ENCODE peak calls at places on chromosomes 4 and X, in six cellular contexts. Q is MM.1S, D is tibial nerve, N is adrenal gland, O is cardiac muscle cell, U is colonic mucosa. C is an unnamed sample. For H3K36me3 and H3K4me1, the result is how much of the 10 kb centered on the place peaks cover.

GRCh38 chr4:150588341-150588740 is 6.4 kb downstream of the MAB21L2 start:
- DNase-seq in Q (no peak), D (no peak), N (no peak), O (no peak), U (no peak), C (no peak)

GRCh38 chrX:103051260-103051789 is 12.6 kb downstream of the BEX1 start:
- DNase-seq in Q (no peak), D (no peak), N (no peak), O (no peak), U (no peak), C (no peak)

GRCh38 chrX:119236599-119237525 is 777 bp downstream of the PGRMC1 start:
- DNase-seq in Q (peak), D (peak), N (peak), O (peak), U (peak), C (no peak)

GRCh38 chrX:34493086-34493485 is 164.0 kb downstream of the TMEM47 start:
- DNase-seq in Q (no peak), D (no peak), N (no peak), O (no peak), U (no peak), C (no peak)

GRCh38 chrX:49174723-49175122 is 3.0 kb downstream of the PLP2 start:
- DNase-seq in Q (no peak), D (no peak), N (no peak), O (no peak), U (no peak), C (no peak)

GRCh38 chr4:37644962-37645361 is 41.2 kb downstream of the RELL1 start:
- DNase-seq in Q (no peak), D (no peak), N (no peak), O (peak), U (no peak), C (no peak)

GRCh38 chr4:176287546-176287945 is 18.5 kb upstream of the ASB5 start:
- DNase-seq in Q (no peak), D (no peak), N (no peak), O (no peak), U (no peak), C (no peak)

GRCh38 chr4:23171971-23172370 is 479.2 kb downstream of the GBA3 start:
- DNase-seq in Q (no peak), D (no peak), N (no peak), O (no peak), U (no peak), C (no peak)

GRCh38 chr4:73446336-73446938 is 10.4 kb downstream of the AFP start:
- DNase-seq in Q (peak), D (peak), N (no peak), O (peak), U (no peak), C (no peak)

GRCh38 chr4:80295841-80296240 is 29.4 kb downstream of the FGF5 start:
- DNase-seq in Q (no peak), D (no peak), N (no peak), O (no peak), U (no peak), C (no peak)

GRCh38 chr4:72969957-72970356 is 99.6 kb downstream of the COX18 start:
- DNase-seq in Q (no peak), D (peak), N (no peak), O (peak), U (no peak), C (no peak)

GRCh38 chr4:52572936-52573485 is 86.1 kb downstream of the USP46 start:
- DNase-seq in Q (no peak), D (no peak), N (no peak), O (peak), U (no peak), C (no peak)

GRCh38 chrX:101399825-101400224 is 7.9 kb downstream of the GLA start:
- DNase-seq in Q (no peak), D (no peak), N (no peak), O (no peak), U (no peak), C (no peak)

GRCh38 chrX:101397779-101398178 is 7.0 kb downstream of the RPL36A start:
- DNase-seq in Q (no peak), D (no peak), N (no peak), O (peak), U (no peak), C (no peak)

GRCh38 chrX:101394372-101394771 is 3.6 kb downstream of the RPL36A start:
- DNase-seq in Q (no peak), D (no peak), N (no peak), O (no peak), U (no peak), C (no peak)

GRCh38 chrX:101395789-101396188 is 5.0 kb downstream of the RPL36A start:
- DNase-seq in Q (no peak), D (no peak), N (no peak), O (peak), U (no peak), C (no peak)

DNA sequence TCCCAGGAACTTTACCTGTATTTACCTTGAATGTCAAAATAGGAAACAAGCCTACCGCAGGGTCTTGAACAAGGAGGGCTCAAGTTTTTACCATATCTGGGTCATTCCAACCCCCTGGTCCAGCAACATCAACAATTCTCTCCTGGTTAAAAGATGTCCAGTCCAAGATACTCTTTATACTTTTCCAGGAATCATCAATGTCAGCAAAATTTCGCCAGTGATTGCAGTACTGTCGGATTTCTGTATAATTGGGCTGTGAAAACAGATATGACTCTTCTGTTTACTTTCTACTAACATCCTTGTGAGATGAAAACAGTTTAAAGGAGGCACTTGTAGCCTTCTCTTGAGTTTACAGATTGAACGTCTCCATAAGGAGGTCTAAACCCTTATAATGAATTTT is 7.9 kb downstream of the RPL36A start:
- DNase-seq in Q (no peak), D (no peak), N (no peak), O (no peak), U (no peak), C (no peak)
- H3K36me3 ChIP-seq in Q (under half), D (under half), N (under half), O (under half), U (under half), C (under half)

GRCh38 chr4:7207791-7208231 is 15.5 kb downstream of the SORCS2 start:
- DNase-seq in Q (no peak), D (no peak), N (no peak), O (peak), U (no peak), C (no peak)

GRCh38 chr4:7208509-7209451 is 16.4 kb downstream of the SORCS2 start:
- DNase-seq in Q (no peak), D (no peak), N (no peak), O (no peak), U (no peak), C (no peak)

GRCh38 chr4:7204656-7205387 is 12.5 kb downstream of the SORCS2 start:
- DNase-seq in Q (no peak), D (no peak), N (no peak), O (no peak), U (no peak), C (no peak)

GRCh38 chr4:7206385-7206784 is 14.0 kb downstream of the SORCS2 start:
- DNase-seq in Q (no peak), D (no peak), N (peak), O (peak), U (no peak), C (no peak)

GRCh38 chr4:7206856-7207567 is 14.7 kb downstream of the SORCS2 start:
- DNase-seq in Q (no peak), D (peak), N (peak), O (peak), U (peak), C (no peak)
- H3K4me1 ChIP-seq in Q (under half), D (under half), N (under half), O (under half), U (under half), C (under half)

DNA sequence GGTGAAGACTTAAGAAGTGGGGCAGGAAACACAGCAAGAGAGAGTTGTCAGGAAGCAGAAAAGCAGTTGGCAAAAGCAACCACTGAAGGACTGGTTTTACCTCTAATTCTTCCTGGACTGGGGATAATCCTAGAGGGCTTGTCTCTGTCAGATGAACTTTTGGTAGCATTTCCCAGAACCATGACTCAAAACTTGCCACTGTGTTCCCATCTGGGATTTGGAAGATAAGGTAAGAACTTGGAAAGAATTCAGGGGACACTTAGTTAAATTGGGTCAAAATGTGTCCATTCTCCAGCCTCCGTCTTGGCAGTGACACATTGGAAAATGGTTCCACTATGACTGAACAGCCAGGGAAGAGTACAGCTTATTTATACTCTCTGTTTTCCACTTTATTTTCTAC is 55.7 kb downstream of the CD38 start:
- DNase-seq in Q (no peak), D (no peak), N (no peak), O (peak), U (no peak), C (no peak)
- H3K36me3 ChIP-seq in Q (under half), D (under half), N (under half), O (under half), U (under half), C (under half)

GRCh38 chr4:48774760-48775398 is 5.2 kb downstream of the FRYL start:
- DNase-seq in Q (no peak), D (no peak), N (no peak), O (no peak), U (no peak), C (no peak)

GRCh38 chr4:48779998-48780866 is at the start of gene FRYL:
- DNase-seq in Q (peak), D (peak), N (peak), O (peak), U (peak), C (peak)

GRCh38 chr4:48778431-48779094 is 1.5 kb downstream of the FRYL start:
- DNase-seq in Q (no peak), D (no peak), N (no peak), O (peak), U (no peak), C (no peak)

GRCh38 chr4:48779095-48779997 is 733 bp downstream of the FRYL start:
- DNase-seq in Q (peak), D (peak), N (peak), O (peak), U (peak), C (peak)

DNA sequence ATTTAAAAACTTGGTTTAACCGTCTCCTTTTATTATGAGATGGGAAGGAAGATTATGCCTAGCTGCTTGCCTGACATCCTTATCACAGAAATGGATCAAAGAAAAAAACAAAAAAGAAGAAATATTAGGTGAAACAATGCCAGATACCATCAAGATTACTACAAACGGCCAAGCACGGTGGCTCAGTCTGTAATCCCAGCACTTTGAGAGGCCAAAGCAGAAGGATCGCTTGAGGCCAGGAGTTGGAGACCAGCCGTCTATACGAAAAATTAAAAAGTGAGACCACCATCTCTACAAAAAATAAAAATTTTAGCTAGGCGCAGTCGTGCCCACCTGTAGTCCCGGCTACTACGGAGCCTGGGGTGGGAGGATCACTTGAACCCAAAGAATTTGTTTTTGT is 2.3 kb downstream of the FRYL start:
- DNase-seq in Q (no peak), D (no peak), N (no peak), O (no peak), U (no peak), C (no peak)
- H3K4me1 ChIP-seq in Q (under half), D (under half), N (under half), O (under half), U (under half), C (half or more)

GRCh38 chr4:173294444-173294843 is 39.7 kb downstream of the HMGB2 start:
- DNase-seq in Q (no peak), D (no peak), N (no peak), O (no peak), U (no peak), C (no peak)
- H3K36me3 ChIP-seq in Q (under half), D (under half), N (under half), O (under half), U (under half), C (under half)

DNA sequence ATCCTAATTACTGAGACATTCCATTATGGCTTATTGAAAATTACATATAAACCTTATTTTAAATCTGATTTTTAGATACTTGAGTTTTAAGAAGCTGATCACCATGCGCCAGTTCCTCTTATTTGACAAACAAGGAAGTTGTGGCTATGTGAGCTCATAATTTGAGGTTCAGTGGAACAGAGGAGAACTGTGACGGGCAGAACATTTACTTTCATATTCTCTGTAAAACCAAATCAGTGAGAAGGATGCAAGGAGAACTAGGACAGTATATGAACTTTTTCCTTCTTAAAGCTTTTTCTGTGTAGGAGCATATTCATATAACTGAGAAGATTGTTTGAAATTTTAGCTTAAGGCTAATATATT is 25.3 kb downstream of the STIM2 start:
- DNase-seq in Q (peak), D (no peak), N (no peak), O (no peak), U (peak), C (peak)
- H3K4me1 ChIP-seq in Q (under half), D (under half), N (under half), O (under half), U (under half), C (half or more)

GRCh38 chr4:57051524-57051923 is 58.7 kb downstream of the IGFBP7 start:
- DNase-seq in Q (no peak), D (no peak), N (no peak), O (no peak), U (no peak), C (no peak)

GRCh38 chr4:57051100-57051499 is 59.1 kb downstream of the IGFBP7 start:
- DNase-seq in Q (no peak), D (no peak), N (no peak), O (no peak), U (no peak), C (no peak)

GRCh38 chr4:57055873-57056272 is 54.3 kb downstream of the IGFBP7 start:
- DNase-seq in Q (no peak), D (no peak), N (no peak), O (no peak), U (no peak), C (no peak)

GRCh38 chr4:57048590-57049304 is 61.4 kb downstream of the IGFBP7 start:
- DNase-seq in Q (no peak), D (no peak), N (no peak), O (no peak), U (no peak), C (no peak)

DNA sequence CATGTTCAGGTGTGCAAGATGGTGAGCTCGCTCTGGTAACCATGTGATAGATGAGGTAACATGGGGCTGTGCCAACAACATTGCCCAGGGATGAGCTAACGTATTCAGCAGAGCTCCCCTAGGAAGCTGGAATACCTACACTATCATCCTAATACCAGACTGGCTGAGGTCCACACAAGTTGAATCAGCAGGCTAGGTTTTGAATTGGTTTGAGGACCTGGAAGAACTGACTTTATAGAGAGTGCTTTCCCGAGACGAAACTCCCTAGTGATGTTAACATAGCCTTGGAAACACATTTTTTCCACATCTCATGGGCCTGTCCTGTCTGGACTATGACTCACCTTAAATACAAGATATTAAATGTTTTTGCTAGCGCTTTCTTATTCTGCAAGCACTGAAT is 56.7 kb downstream of the IGFBP7 start:
- DNase-seq in Q (no peak), D (no peak), N (no peak), O (peak), U (no peak), C (no peak)
- H3K36me3 ChIP-seq in Q (under half), D (under half), N (under half), O (under half), U (under half), C (under half)